ENCODE peak calls at places on chromosome 17, in five cellular contexts. One of them, this sample, is unnamed.

GRCh38 chr17:15981208-15981607 is 18.3 kb downstream of the ZSWIM7 start:
- DNase-seq in CD4-positive, CD25-positive, alpha-beta regulatory T cell: no peak
- DNase-seq in AG08395: no peak
- DNase-seq in osteocyte: no peak
- DNase-seq in endothelial cell: no peak
- DNase-seq in this sample: no peak

GRCh38 chr17:82923366-82924113 is 83.7 kb upstream of the ZNF750 start:
- DNase-seq in CD4-positive, CD25-positive, alpha-beta regulatory T cell: no peak
- DNase-seq in AG08395: no peak
- DNase-seq in osteocyte: no peak
- DNase-seq in endothelial cell: no peak
- DNase-seq in this sample: no peak

GRCh38 chr17:2690165-2691068 is 21.1 kb downstream of the CLUH start:
- DNase-seq in CD4-positive, CD25-positive, alpha-beta regulatory T cell: no peak
- DNase-seq in AG08395: no peak
- DNase-seq in osteocyte: peak
- DNase-seq in endothelial cell: no peak
- DNase-seq in this sample: no peak

GRCh38 chr17:4554441-4554996 is 665 bp downstream of the MYBBP1A start:
- DNase-seq in CD4-positive, CD25-positive, alpha-beta regulatory T cell: no peak
- DNase-seq in AG08395: no peak
- DNase-seq in osteocyte: no peak
- DNase-seq in endothelial cell: peak
- DNase-seq in this sample: no peak

GRCh38 chr17:34579017-34579946 is at the start of gene TMEM132E:
- DNase-seq in CD4-positive, CD25-positive, alpha-beta regulatory T cell: no peak
- DNase-seq in AG08395: no peak
- DNase-seq in osteocyte: no peak
- DNase-seq in endothelial cell: peak
- DNase-seq in this sample: no peak

GRCh38 chr17:17696871-17697633 is 15.8 kb downstream of the RAI1 start:
- DNase-seq in CD4-positive, CD25-positive, alpha-beta regulatory T cell: no peak
- DNase-seq in AG08395: no peak
- DNase-seq in osteocyte: no peak
- DNase-seq in endothelial cell: no peak
- DNase-seq in this sample: no peak

GRCh38 chr17:50558091-50558490 is 2.4 kb upstream of the CACNA1G start:
- DNase-seq in CD4-positive, CD25-positive, alpha-beta regulatory T cell: no peak
- DNase-seq in AG08395: no peak
- DNase-seq in osteocyte: no peak
- DNase-seq in endothelial cell: no peak
- DNase-seq in this sample: no peak

GRCh38 chr17:68682913-68683312 is 81.7 kb upstream of the FAM20A start:
- DNase-seq in CD4-positive, CD25-positive, alpha-beta regulatory T cell: no peak
- DNase-seq in AG08395: no peak
- DNase-seq in osteocyte: no peak
- DNase-seq in endothelial cell: no peak
- DNase-seq in this sample: no peak

GRCh38 chr17:6670571-6670970 is 19.0 kb downstream of the C17orf100 start:
- DNase-seq in CD4-positive, CD25-positive, alpha-beta regulatory T cell: no peak
- DNase-seq in AG08395: no peak
- DNase-seq in osteocyte: no peak
- DNase-seq in endothelial cell: no peak
- DNase-seq in this sample: no peak

GRCh38 chr17:63349478-63350000 is 96.6 kb downstream of the CYB561 start:
- DNase-seq in CD4-positive, CD25-positive, alpha-beta regulatory T cell: no peak
- DNase-seq in AG08395: no peak
- DNase-seq in osteocyte: no peak
- DNase-seq in endothelial cell: no peak
- DNase-seq in this sample: no peak

GRCh38 chr17:56023851-56024250 is 129.4 kb upstream of the ANKFN1 start:
- DNase-seq in CD4-positive, CD25-positive, alpha-beta regulatory T cell: no peak
- DNase-seq in AG08395: no peak
- DNase-seq in osteocyte: no peak
- DNase-seq in endothelial cell: no peak
- DNase-seq in this sample: no peak

GRCh38 chr17:11668633-11669032 is 70.4 kb downstream of the DNAH9 start:
- DNase-seq in CD4-positive, CD25-positive, alpha-beta regulatory T cell: no peak
- DNase-seq in AG08395: no peak
- DNase-seq in osteocyte: no peak
- DNase-seq in endothelial cell: no peak
- DNase-seq in this sample: no peak

GRCh38 chr17:13140750-13141149 is 122.9 kb upstream of the ELAC2 start:
- DNase-seq in CD4-positive, CD25-positive, alpha-beta regulatory T cell: no peak
- DNase-seq in AG08395: peak
- DNase-seq in osteocyte: no peak
- DNase-seq in endothelial cell: no peak
- DNase-seq in this sample: no peak

GRCh38 chr17:45905812-45906211 is 11.5 kb downstream of the MAPT start:
- DNase-seq in CD4-positive, CD25-positive, alpha-beta regulatory T cell: no peak
- DNase-seq in AG08395: no peak
- DNase-seq in osteocyte: no peak
- DNase-seq in endothelial cell: no peak
- DNase-seq in this sample: no peak

GRCh38 chr17:48144976-48145798 is 37.6 kb downstream of the SNX11 start:
- DNase-seq in CD4-positive, CD25-positive, alpha-beta regulatory T cell: no peak
- DNase-seq in AG08395: no peak
- DNase-seq in osteocyte: no peak
- DNase-seq in endothelial cell: no peak
- DNase-seq in this sample: no peak

GRCh38 chr17:57211543-57211942 is 44.8 kb upstream of the MSI2 start:
- DNase-seq in CD4-positive, CD25-positive, alpha-beta regulatory T cell: no peak
- DNase-seq in AG08395: peak
- DNase-seq in osteocyte: no peak
- DNase-seq in endothelial cell: no peak
- DNase-seq in this sample: no peak

GRCh38 chr17:66115246-66115645 is 76.7 kb downstream of the CEP112 start:
- DNase-seq in CD4-positive, CD25-positive, alpha-beta regulatory T cell: no peak
- DNase-seq in AG08395: peak
- DNase-seq in osteocyte: no peak
- DNase-seq in endothelial cell: no peak
- DNase-seq in this sample: no peak

GRCh38 chr17:82399030-82399429 is 19.1 kb upstream of the HEXD start:
- DNase-seq in CD4-positive, CD25-positive, alpha-beta regulatory T cell: no peak
- DNase-seq in AG08395: peak
- DNase-seq in osteocyte: no peak
- DNase-seq in endothelial cell: no peak
- DNase-seq in this sample: no peak